ENCODE peak calls at places on chromosomes 11 and 22, in nine cellular contexts. K is HCT116, U is Panc1, E is H1, I is GM23338, H is K562, W is breast epithelium, C is endothelial cell of umbilical vein, F is upper lobe of left lung. X is an unnamed sample. For H3K4me1, the result is how much of the 10 kb centered on the place peaks cover.

GRCh38 chr22:23404689-23405365 is 175.3 kb downstream of the IGLL1 start:
- DNase-seq in K (no peak), U (no peak), E (no peak), I (peak), H (no peak), W (no peak), C (peak), F (peak), X (no peak)

GRCh38 chr22:49462795-49463194 is 364.9 kb downstream of the BRD1 start:
- DNase-seq in K (no peak), U (no peak), E (no peak), I (no peak), H (no peak), W (no peak), C (no peak), F (peak), X (no peak)

GRCh38 chr11:67396587-67397398 is 4.9 kb downstream of the PPP1CA start:
- DNase-seq in K (no peak), U (no peak), E (no peak), I (peak), H (no peak), W (no peak), C (no peak), F (peak), X (no peak)

GRCh38 chr22:32511274-32511673 is 36.7 kb downstream of the FBXO7 start:
- DNase-seq in K (no peak), U (no peak), E (no peak), I (no peak), H (no peak), W (no peak), C (no peak), F (no peak), X (no peak)

GRCh38 chr22:49046546-49047305 is 780.9 kb downstream of the BRD1 start:
- DNase-seq in K (peak), U (no peak), E (peak), I (no peak), H (peak), W (peak), C (no peak), F (peak), X (no peak)

GRCh38 chr11:57801185-57801490 is 39.5 kb downstream of the CTNND1 start:
- DNase-seq in K (no peak), U (no peak), E (no peak), I (no peak), H (no peak), W (no peak), C (peak), F (no peak), X (no peak)

GRCh38 chr11:65575568-65576231 is at the start of gene EHBP1L1:
- DNase-seq in K (no peak), U (no peak), E (no peak), I (peak), H (peak), W (no peak), C (peak), F (peak), X (no peak)

GRCh38 chr22:41875531-41876242 is 39.2 kb downstream of the SHISA8 start:
- DNase-seq in K (no peak), U (no peak), E (no peak), I (no peak), H (no peak), W (no peak), C (no peak), F (no peak), X (no peak)

GRCh38 chr22:25172153-25172552 is 27.5 kb upstream of the CRYBB3 start:
- DNase-seq in K (peak), U (no peak), E (no peak), I (no peak), H (no peak), W (no peak), C (peak), F (no peak), X (peak)

GRCh38 chr11:45180158-45180887 is 33.9 kb downstream of the PRDM11 start:
- DNase-seq in K (peak), U (no peak), E (no peak), I (peak), H (peak), W (peak), C (peak), F (peak), X (peak)

GRCh38 chr11:134730096-134730495 is 318.1 kb upstream of the B3GAT1 start:
- DNase-seq in K (no peak), U (no peak), E (no peak), I (no peak), H (no peak), W (no peak), C (no peak), F (no peak), X (no peak)

GRCh38 chr11:56474729-56475128 is 1.6 kb upstream of the OR5M3 start:
- DNase-seq in K (no peak), U (no peak), E (no peak), I (no peak), H (no peak), W (no peak), C (no peak), F (no peak), X (no peak)

GRCh38 chr11:128898580-128899344 is 7.6 kb downstream of the KCNJ5 start:
- DNase-seq in K (no peak), U (no peak), E (no peak), I (no peak), H (no peak), W (no peak), C (no peak), F (no peak), X (no peak)

GRCh38 chr11:96607890-96608558 is 218.2 kb downstream of the JRKL start:
- DNase-seq in K (no peak), U (no peak), E (peak), I (peak), H (no peak), W (no peak), C (no peak), F (no peak), X (no peak)

GRCh38 chr11:35412285-35412684 is 7.1 kb downstream of the SLC1A2 start:
- DNase-seq in K (no peak), U (no peak), E (no peak), I (peak), H (peak), W (no peak), C (peak), F (no peak), X (no peak)

GRCh38 chr22:42335839-42336378 is 65.5 kb upstream of the TCF20 start:
- DNase-seq in K (no peak), U (no peak), E (no peak), I (no peak), H (no peak), W (no peak), C (no peak), F (no peak), X (no peak)

GRCh38 chr11:57597971-57598830 is 716 bp downstream of the SERPING1 start:
- DNase-seq in K (no peak), U (no peak), E (peak), I (peak), H (peak), W (peak), C (no peak), F (peak), X (peak)

GRCh38 chr11:102802341-102802740 is 4.4 kb upstream of the MMP1 start:
- DNase-seq in K (no peak), U (no peak), E (no peak), I (no peak), H (no peak), W (no peak), C (peak), F (no peak), X (no peak)

GRCh38 chr11:102287963-102288744 is 29.1 kb upstream of the BIRC3 start:
- DNase-seq in K (peak), U (peak), E (no peak), I (peak), H (peak), W (no peak), C (peak), F (no peak), X (peak)

GRCh38 chr11:60700689-60701508 is 1.5 kb downstream of the MS4A8 start:
- DNase-seq in K (peak), U (no peak), E (no peak), I (peak), H (peak), W (no peak), C (peak), F (no peak), X (peak)

GRCh38 chr11:91263698-91264097 is 960.9 kb upstream of the FAT3 start:
- DNase-seq in K (no peak), U (no peak), E (no peak), I (no peak), H (no peak), W (no peak), C (no peak), F (no peak), X (no peak)

GRCh38 chr22:49995059-49995412 is 17.5 kb downstream of the IL17REL start:
- DNase-seq in K (no peak), U (no peak), E (no peak), I (no peak), H (no peak), W (no peak), C (no peak), F (peak), X (no peak)

GRCh38 chr11:21485011-21485410 is 707.9 kb upstream of the ANO5 start:
- DNase-seq in K (no peak), U (no peak), E (no peak), I (no peak), H (no peak), W (no peak), C (no peak), F (no peak), X (no peak)

GRCh38 chr22:25930710-25931353 is 188.8 kb downstream of the MYO18B start:
- DNase-seq in K (no peak), U (no peak), E (no peak), I (no peak), H (no peak), W (no peak), C (no peak), F (no peak), X (no peak)

GRCh38 chr11:22337571-22338464 is at the start of gene SLC17A6:
- DNase-seq in K (no peak), U (no peak), E (no peak), I (peak), H (no peak), W (no peak), C (peak), F (no peak), X (no peak)

GRCh38 chr11:76152086-76152658 is 54.1 kb downstream of the WNT11 start:
- DNase-seq in K (peak), U (peak), E (peak), I (peak), H (peak), W (peak), C (peak), F (peak), X (peak)

GRCh38 chr22:28883917-28884753 is 763 bp downstream of the ZNRF3 start:
- DNase-seq in K (peak), U (no peak), E (no peak), I (peak), H (peak), W (no peak), C (peak), F (peak), X (peak)

GRCh38 chr11:128310676-128311445 is 276.5 kb downstream of the ETS1 start:
- DNase-seq in K (no peak), U (no peak), E (no peak), I (no peak), H (no peak), W (no peak), C (no peak), F (no peak), X (no peak)

GRCh38 chr11:2516276-2517015 is 71.6 kb downstream of the KCNQ1 start:
- DNase-seq in K (no peak), U (no peak), E (no peak), I (no peak), H (no peak), W (peak), C (no peak), F (no peak), X (no peak)

GRCh38 chr11:118618115-118618990 is 10.9 kb downstream of the PHLDB1 start:
- DNase-seq in K (no peak), U (no peak), E (no peak), I (no peak), H (no peak), W (peak), C (peak), F (no peak), X (peak)

GRCh38 chr11:69700278-69701140 is 3.3 kb downstream of the FGF19 start:
- DNase-seq in K (no peak), U (no peak), E (no peak), I (peak), H (peak), W (no peak), C (peak), F (peak), X (no peak)

DNA sequence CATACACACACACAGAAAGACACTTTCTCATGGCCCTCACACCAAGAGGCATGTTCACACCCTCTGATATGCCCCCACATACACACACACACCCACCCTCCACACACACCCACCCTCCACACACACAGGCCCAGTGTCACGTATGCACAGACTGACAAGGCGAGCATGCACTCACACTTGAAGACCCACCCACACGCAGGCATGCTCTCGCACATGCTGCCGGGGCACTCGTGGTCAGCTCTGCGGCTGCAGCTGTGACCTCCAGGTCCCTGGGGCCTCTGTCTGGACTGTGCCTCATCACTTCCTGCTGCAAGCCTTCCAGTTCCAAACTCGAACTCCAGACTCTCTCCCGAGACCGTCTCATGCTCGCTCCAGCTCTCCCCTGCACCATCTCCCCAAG is 9.6 kb downstream of the DCHS1 start:
- DNase-seq in K (no peak), U (no peak), E (no peak), I (no peak), H (peak), W (no peak), C (peak), F (peak), X (no peak)
- TF ChIP-seq POLR2AphosphoS5 in K (no peak), U (no peak), E (no peak), I (no peak), H (no peak), W (no peak), C (peak), F (no peak), X (no peak)

DNA sequence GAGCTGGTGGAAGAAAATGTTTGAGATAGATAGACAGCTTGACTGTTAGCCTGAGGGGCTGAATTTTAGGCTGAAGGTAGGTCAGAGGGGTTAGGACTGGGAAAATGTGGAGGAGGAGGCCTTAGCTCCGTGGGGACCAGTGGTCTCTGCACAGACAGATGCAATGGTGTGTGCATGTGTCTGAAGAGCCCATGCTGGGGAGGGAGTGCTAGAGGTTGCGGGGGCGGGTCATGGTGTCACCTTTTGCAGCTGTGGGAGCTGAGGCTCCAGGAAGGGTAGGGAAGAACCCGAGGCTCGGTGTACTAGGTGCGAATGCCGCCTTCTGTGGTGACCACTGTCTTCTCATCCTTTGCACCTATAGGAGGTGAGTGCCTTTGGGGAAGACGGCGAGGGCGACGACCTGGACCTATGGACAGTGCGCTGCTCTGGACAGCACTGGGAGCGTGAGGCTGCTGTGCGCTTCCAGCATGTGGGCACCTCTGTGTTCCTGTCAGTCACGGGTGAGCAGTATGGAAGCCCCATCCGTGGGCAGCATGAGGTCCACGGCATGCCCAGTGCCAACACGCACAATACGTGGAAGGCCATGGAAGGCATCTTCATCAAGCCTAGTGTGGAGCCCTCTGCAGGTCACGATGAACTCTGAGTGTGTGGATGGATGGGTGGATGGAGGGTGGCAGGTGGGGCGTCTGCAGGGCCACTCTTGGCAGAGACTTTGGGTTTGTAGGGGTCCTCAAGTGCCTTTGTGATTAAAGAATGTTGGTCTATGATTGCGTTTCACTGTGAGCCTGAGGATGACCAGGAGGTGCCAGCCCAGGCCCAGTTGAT is 1.6 kb downstream of the SDF2L1 start:
- DNase-seq in K (no peak), U (no peak), E (no peak), I (no peak), H (peak), W (no peak), C (no peak), F (peak), X (no peak)
- H3K4me1 ChIP-seq in K (under half), U (under half), E (under half), I (under half), H (under half), W (under half), C (under half), F (under half), X (under half)

GRCh38 chr11:17771415-17771814 is 36.8 kb downstream of the KCNC1 start:
- DNase-seq in K (no peak), U (no peak), E (no peak), I (no peak), H (no peak), W (no peak), C (no peak), F (no peak), X (no peak)

GRCh38 chr11:17769218-17769617 is 34.6 kb downstream of the KCNC1 start:
- DNase-seq in K (no peak), U (no peak), E (no peak), I (no peak), H (no peak), W (peak), C (no peak), F (no peak), X (no peak)

GRCh38 chr11:17770917-17771316 is 36.3 kb downstream of the KCNC1 start:
- DNase-seq in K (no peak), U (no peak), E (no peak), I (no peak), H (no peak), W (no peak), C (no peak), F (no peak), X (no peak)

GRCh38 chr11:17768547-17768946 is 34.0 kb downstream of the KCNC1 start:
- DNase-seq in K (no peak), U (no peak), E (no peak), I (no peak), H (no peak), W (peak), C (no peak), F (no peak), X (no peak)

GRCh38 chr11:17770048-17770652 is 35.6 kb downstream of the KCNC1 start:
- DNase-seq in K (no peak), U (no peak), E (no peak), I (peak), H (peak), W (peak), C (no peak), F (peak), X (no peak)
- H3K4me3 ChIP-seq in K (no peak), U (no peak), E (no peak), I (no peak), H (no peak), W (no peak), C (no peak), F (no peak), X (no peak)

GRCh38 chr11:11669447-11669846 is 47.6 kb upstream of the GALNT18 start:
- DNase-seq in K (no peak), U (no peak), E (no peak), I (no peak), H (no peak), W (no peak), C (no peak), F (no peak), X (no peak)
- TF ChIP-seq POLR2AphosphoS5 in K (no peak), U (no peak), E (no peak), I (no peak), H (no peak), W (no peak), C (no peak), F (no peak), X (no peak)